ENCODE peak calls at places on chromosomes 6 and 20, in six cellular contexts. One of them, this sample, is unnamed.

GRCh38 chr20:13200767-13201500 is 20.1 kb upstream of the ISM1 start:
- DNase-seq in HuH-7.5: no peak
- DNase-seq in naive thymus-derived CD4-positive, alpha-beta T cell: no peak
- DNase-seq in COR-L47: peak
- DNase-seq in astrocyte of the spinal cord: no peak
- DNase-seq in NCI-H1105: peak
- DNase-seq in this sample: peak

GRCh38 chr6:72626126-72626525 is 4.3 kb downstream of the KCNQ5 start:
- DNase-seq in NCI-H1105: no peak
- DNase-seq in HuH-7.5: no peak
- DNase-seq in naive thymus-derived CD4-positive, alpha-beta T cell: no peak
- DNase-seq in COR-L47: no peak
- DNase-seq in astrocyte of the spinal cord: no peak
- DNase-seq in this sample: no peak

GRCh38 chr6:166341464-166341863 is 881 bp downstream of the SFT2D1 start:
- DNase-seq in HuH-7.5: no peak
- DNase-seq in naive thymus-derived CD4-positive, alpha-beta T cell: peak
- DNase-seq in astrocyte of the spinal cord: no peak
- DNase-seq in COR-L47: no peak
- DNase-seq in NCI-H1105: no peak
- DNase-seq in this sample: no peak

GRCh38 chr6:130671119-130672104 is 155.8 kb upstream of the SMLR1 start:
- DNase-seq in HuH-7.5: no peak
- DNase-seq in naive thymus-derived CD4-positive, alpha-beta T cell: no peak
- DNase-seq in NCI-H1105: no peak
- DNase-seq in astrocyte of the spinal cord: no peak
- DNase-seq in COR-L47: no peak
- DNase-seq in this sample: no peak

GRCh38 chr20:33063271-33063670 is 9.6 kb downstream of the BPIFB3 start:
- DNase-seq in NCI-H1105: no peak
- DNase-seq in HuH-7.5: no peak
- DNase-seq in COR-L47: no peak
- DNase-seq in naive thymus-derived CD4-positive, alpha-beta T cell: no peak
- DNase-seq in astrocyte of the spinal cord: no peak
- DNase-seq in this sample: no peak

GRCh38 chr6:142395768-142396231 is 94.0 kb downstream of the ADGRG6 start:
- DNase-seq in HuH-7.5: no peak
- DNase-seq in naive thymus-derived CD4-positive, alpha-beta T cell: peak
- DNase-seq in COR-L47: no peak
- DNase-seq in astrocyte of the spinal cord: peak
- DNase-seq in NCI-H1105: no peak
- DNase-seq in this sample: no peak

GRCh38 chr20:30500829-30501440 is 756.5 kb upstream of the DEFB115 start:
- DNase-seq in astrocyte of the spinal cord: no peak
- DNase-seq in naive thymus-derived CD4-positive, alpha-beta T cell: no peak
- DNase-seq in HuH-7.5: no peak
- DNase-seq in NCI-H1105: no peak
- DNase-seq in COR-L47: no peak
- DNase-seq in this sample: no peak

GRCh38 chr6:27556406-27556805 is 83.5 kb upstream of the ZNF184 start:
- DNase-seq in COR-L47: no peak
- DNase-seq in naive thymus-derived CD4-positive, alpha-beta T cell: no peak
- DNase-seq in NCI-H1105: no peak
- DNase-seq in HuH-7.5: no peak
- DNase-seq in astrocyte of the spinal cord: no peak
- DNase-seq in this sample: no peak

GRCh38 chr6:74749211-74750142 is 456.4 kb downstream of the COL12A1 start:
- DNase-seq in naive thymus-derived CD4-positive, alpha-beta T cell: no peak
- DNase-seq in HuH-7.5: no peak
- DNase-seq in astrocyte of the spinal cord: peak
- DNase-seq in NCI-H1105: no peak
- DNase-seq in COR-L47: no peak
- DNase-seq in this sample: no peak

GRCh38 chr6:37208793-37209192 is 38.8 kb downstream of the PIM1 start:
- DNase-seq in naive thymus-derived CD4-positive, alpha-beta T cell: no peak
- DNase-seq in COR-L47: no peak
- DNase-seq in NCI-H1105: no peak
- DNase-seq in HuH-7.5: no peak
- DNase-seq in astrocyte of the spinal cord: no peak
- DNase-seq in this sample: no peak

GRCh38 chr6:107361568-107362270 is 97.6 kb downstream of the PDSS2 start:
- DNase-seq in HuH-7.5: peak
- DNase-seq in naive thymus-derived CD4-positive, alpha-beta T cell: no peak
- DNase-seq in NCI-H1105: no peak
- DNase-seq in COR-L47: no peak
- DNase-seq in astrocyte of the spinal cord: peak
- DNase-seq in this sample: no peak

GRCh38 chr6:78132681-78133410 is 480.0 kb downstream of the MEI4 start:
- DNase-seq in astrocyte of the spinal cord: no peak
- DNase-seq in naive thymus-derived CD4-positive, alpha-beta T cell: no peak
- DNase-seq in HuH-7.5: peak
- DNase-seq in COR-L47: no peak
- DNase-seq in NCI-H1105: no peak
- DNase-seq in this sample: no peak

GRCh38 chr20:17495826-17496225 is 35.4 kb downstream of the BFSP1 start:
- DNase-seq in naive thymus-derived CD4-positive, alpha-beta T cell: no peak
- DNase-seq in COR-L47: no peak
- DNase-seq in NCI-H1105: peak
- DNase-seq in astrocyte of the spinal cord: no peak
- DNase-seq in HuH-7.5: no peak
- DNase-seq in this sample: no peak

GRCh38 chr6:30031381-30031780 is 29.7 kb upstream of the POLR1H start:
- DNase-seq in COR-L47: no peak
- DNase-seq in HuH-7.5: no peak
- DNase-seq in NCI-H1105: no peak
- DNase-seq in astrocyte of the spinal cord: no peak
- DNase-seq in naive thymus-derived CD4-positive, alpha-beta T cell: no peak
- DNase-seq in this sample: no peak

GRCh38 chr20:20317195-20318113 is 50.5 kb upstream of the INSM1 start:
- DNase-seq in NCI-H1105: no peak
- DNase-seq in COR-L47: no peak
- DNase-seq in HuH-7.5: no peak
- DNase-seq in naive thymus-derived CD4-positive, alpha-beta T cell: no peak
- DNase-seq in astrocyte of the spinal cord: no peak
- DNase-seq in this sample: no peak

GRCh38 chr6:159521962-159522361 is 171.1 kb downstream of the SOD2 start:
- DNase-seq in NCI-H1105: no peak
- DNase-seq in COR-L47: no peak
- DNase-seq in HuH-7.5: no peak
- DNase-seq in astrocyte of the spinal cord: no peak
- DNase-seq in naive thymus-derived CD4-positive, alpha-beta T cell: no peak
- DNase-seq in this sample: no peak

GRCh38 chr6:132763269-132763668 is 5.6 kb upstream of the VNN2 start:
- DNase-seq in astrocyte of the spinal cord: no peak
- DNase-seq in naive thymus-derived CD4-positive, alpha-beta T cell: peak
- DNase-seq in HuH-7.5: no peak
- DNase-seq in NCI-H1105: no peak
- DNase-seq in COR-L47: no peak
- DNase-seq in this sample: no peak

GRCh38 chr6:149347067-149347466 is 29.6 kb downstream of the TAB2 start:
- DNase-seq in NCI-H1105: no peak
- DNase-seq in HuH-7.5: no peak
- DNase-seq in astrocyte of the spinal cord: peak
- DNase-seq in COR-L47: no peak
- DNase-seq in naive thymus-derived CD4-positive, alpha-beta T cell: no peak
- DNase-seq in this sample: no peak

GRCh38 chr6:21098744-21099143 is 494.8 kb upstream of the SOX4 start:
- DNase-seq in HuH-7.5: no peak
- DNase-seq in naive thymus-derived CD4-positive, alpha-beta T cell: no peak
- DNase-seq in NCI-H1105: no peak
- DNase-seq in astrocyte of the spinal cord: peak
- DNase-seq in COR-L47: no peak
- DNase-seq in this sample: no peak

GRCh38 chr6:19554356-19555225 is 282.6 kb upstream of the ID4 start:
- DNase-seq in astrocyte of the spinal cord: no peak
- DNase-seq in COR-L47: peak
- DNase-seq in naive thymus-derived CD4-positive, alpha-beta T cell: no peak
- DNase-seq in HuH-7.5: no peak
- DNase-seq in NCI-H1105: peak
- DNase-seq in this sample: no peak

GRCh38 chr6:71394001-71394432 is 105.4 kb downstream of the OGFRL1 start:
- DNase-seq in HuH-7.5: no peak
- DNase-seq in COR-L47: peak
- DNase-seq in naive thymus-derived CD4-positive, alpha-beta T cell: no peak
- DNase-seq in astrocyte of the spinal cord: peak
- DNase-seq in NCI-H1105: no peak
- DNase-seq in this sample: no peak

GRCh38 chr6:35898003-35898402 is 22.9 kb downstream of the SRPK1 start:
- DNase-seq in astrocyte of the spinal cord: no peak
- DNase-seq in NCI-H1105: no peak
- DNase-seq in COR-L47: no peak
- DNase-seq in HuH-7.5: no peak
- DNase-seq in naive thymus-derived CD4-positive, alpha-beta T cell: no peak
- DNase-seq in this sample: no peak

GRCh38 chr20:24118781-24119175 is 130.2 kb upstream of the GGTLC1 start:
- DNase-seq in NCI-H1105: no peak
- DNase-seq in HuH-7.5: no peak
- DNase-seq in COR-L47: no peak
- DNase-seq in naive thymus-derived CD4-positive, alpha-beta T cell: no peak
- DNase-seq in astrocyte of the spinal cord: no peak
- DNase-seq in this sample: no peak

GRCh38 chr20:46012926-46013825 is 4.5 kb downstream of the MMP9 start:
- DNase-seq in NCI-H1105: no peak
- DNase-seq in naive thymus-derived CD4-positive, alpha-beta T cell: no peak
- DNase-seq in HuH-7.5: no peak
- DNase-seq in COR-L47: no peak
- DNase-seq in astrocyte of the spinal cord: no peak
- DNase-seq in this sample: no peak

GRCh38 chr20:40728996-40729395 is 40.0 kb upstream of the MAFB start:
- DNase-seq in HuH-7.5: no peak
- DNase-seq in NCI-H1105: no peak
- DNase-seq in naive thymus-derived CD4-positive, alpha-beta T cell: no peak
- DNase-seq in astrocyte of the spinal cord: no peak
- DNase-seq in COR-L47: no peak
- DNase-seq in this sample: no peak

GRCh38 chr20:33790571-33790970 is 20.6 kb upstream of the CHMP4B start:
- DNase-seq in astrocyte of the spinal cord: no peak
- DNase-seq in HuH-7.5: no peak
- DNase-seq in naive thymus-derived CD4-positive, alpha-beta T cell: no peak
- DNase-seq in COR-L47: no peak
- DNase-seq in NCI-H1105: peak
- DNase-seq in this sample: no peak